ENCODE peak calls at places on chromosome 10, in six cellular contexts. One of them, this sample, is unnamed.

GRCh38 chr10:131396108-131397010 is 84.8 kb upstream of the TCERG1L start:
- DNase-seq in stimulated activated CD4-positive, alpha-beta T cell treated with anti-CD3 and anti-CD28 coated beads, Interleukin-1b, Interleukin-23, amount 100 ng/mL, for 24 hours: no peak
- DNase-seq in non-pigmented ciliary epithelial cell: no peak
- DNase-seq in AG08395: no peak
- DNase-seq in iris pigment epithelial cell: peak; percentile 11
- DNase-seq in stimulated activated CD8-positive, alpha-beta memory T cell treated with anti-CD3 and anti-CD28 coated beads, Interleukin-7, amount 100 ng/mL, for 48 hours: no peak
- DNase-seq in this sample: no peak

GRCh38 chr10:72038458-72039001 is 49.8 kb downstream of the SPOCK2 start:
- DNase-seq in stimulated activated CD4-positive, alpha-beta T cell treated with anti-CD3 and anti-CD28 coated beads, Interleukin-1b, Interleukin-23, amount 100 ng/mL, for 24 hours: no peak
- DNase-seq in non-pigmented ciliary epithelial cell: no peak
- DNase-seq in AG08395: peak; percentile 83
- DNase-seq in iris pigment epithelial cell: no peak
- DNase-seq in stimulated activated CD8-positive, alpha-beta memory T cell treated with anti-CD3 and anti-CD28 coated beads, Interleukin-7, amount 100 ng/mL, for 48 hours: no peak
- DNase-seq in this sample: no peak

GRCh38 chr10:18658301-18658991 is 785 bp upstream of the ARL5B start:
- DNase-seq in stimulated activated CD4-positive, alpha-beta T cell treated with anti-CD3 and anti-CD28 coated beads, Interleukin-1b, Interleukin-23, amount 100 ng/mL, for 24 hours: no peak
- DNase-seq in non-pigmented ciliary epithelial cell: no peak
- DNase-seq in AG08395: no peak
- DNase-seq in iris pigment epithelial cell: peak; percentile 59
- DNase-seq in stimulated activated CD8-positive, alpha-beta memory T cell treated with anti-CD3 and anti-CD28 coated beads, Interleukin-7, amount 100 ng/mL, for 48 hours: no peak
- DNase-seq in this sample: no peak

GRCh38 chr10:124002391-124003069 is 90.9 kb downstream of the CHST15 start:
- DNase-seq in stimulated activated CD4-positive, alpha-beta T cell treated with anti-CD3 and anti-CD28 coated beads, Interleukin-1b, Interleukin-23, amount 100 ng/mL, for 24 hours: no peak
- DNase-seq in non-pigmented ciliary epithelial cell: no peak
- DNase-seq in AG08395: no peak
- DNase-seq in iris pigment epithelial cell: no peak
- DNase-seq in stimulated activated CD8-positive, alpha-beta memory T cell treated with anti-CD3 and anti-CD28 coated beads, Interleukin-7, amount 100 ng/mL, for 48 hours: no peak
- DNase-seq in this sample: no peak

GRCh38 chr10:92181575-92181974 is 109.3 kb downstream of the CPEB3 start:
- DNase-seq in stimulated activated CD4-positive, alpha-beta T cell treated with anti-CD3 and anti-CD28 coated beads, Interleukin-1b, Interleukin-23, amount 100 ng/mL, for 24 hours: no peak
- DNase-seq in non-pigmented ciliary epithelial cell: no peak
- DNase-seq in AG08395: peak; percentile 2
- DNase-seq in iris pigment epithelial cell: peak; percentile 12
- DNase-seq in stimulated activated CD8-positive, alpha-beta memory T cell treated with anti-CD3 and anti-CD28 coated beads, Interleukin-7, amount 100 ng/mL, for 48 hours: no peak
- DNase-seq in this sample: no peak

GRCh38 chr10:99766282-99766681 is 16.2 kb upstream of the ABCC2 start:
- DNase-seq in stimulated activated CD4-positive, alpha-beta T cell treated with anti-CD3 and anti-CD28 coated beads, Interleukin-1b, Interleukin-23, amount 100 ng/mL, for 24 hours: no peak
- DNase-seq in non-pigmented ciliary epithelial cell: no peak
- DNase-seq in AG08395: no peak
- DNase-seq in iris pigment epithelial cell: no peak
- DNase-seq in stimulated activated CD8-positive, alpha-beta memory T cell treated with anti-CD3 and anti-CD28 coated beads, Interleukin-7, amount 100 ng/mL, for 48 hours: no peak
- DNase-seq in this sample: no peak

GRCh38 chr10:6498771-6499170 is 81.3 kb downstream of the PRKCQ start:
- DNase-seq in stimulated activated CD4-positive, alpha-beta T cell treated with anti-CD3 and anti-CD28 coated beads, Interleukin-1b, Interleukin-23, amount 100 ng/mL, for 24 hours: no peak
- DNase-seq in non-pigmented ciliary epithelial cell: no peak
- DNase-seq in AG08395: no peak
- DNase-seq in iris pigment epithelial cell: no peak
- DNase-seq in stimulated activated CD8-positive, alpha-beta memory T cell treated with anti-CD3 and anti-CD28 coated beads, Interleukin-7, amount 100 ng/mL, for 48 hours: no peak
- DNase-seq in this sample: no peak

GRCh38 chr10:57880441-57881301 is 387.0 kb downstream of the IPMK start:
- DNase-seq in stimulated activated CD4-positive, alpha-beta T cell treated with anti-CD3 and anti-CD28 coated beads, Interleukin-1b, Interleukin-23, amount 100 ng/mL, for 24 hours: no peak
- DNase-seq in non-pigmented ciliary epithelial cell: no peak
- DNase-seq in AG08395: no peak
- DNase-seq in iris pigment epithelial cell: peak; percentile 1
- DNase-seq in stimulated activated CD8-positive, alpha-beta memory T cell treated with anti-CD3 and anti-CD28 coated beads, Interleukin-7, amount 100 ng/mL, for 48 hours: no peak
- DNase-seq in this sample: peak; percentile 83

GRCh38 chr10:15180736-15181135 is 12.2 kb upstream of the NMT2 start:
- DNase-seq in stimulated activated CD4-positive, alpha-beta T cell treated with anti-CD3 and anti-CD28 coated beads, Interleukin-1b, Interleukin-23, amount 100 ng/mL, for 24 hours: no peak
- DNase-seq in non-pigmented ciliary epithelial cell: no peak
- DNase-seq in AG08395: no peak
- DNase-seq in iris pigment epithelial cell: no peak
- DNase-seq in stimulated activated CD8-positive, alpha-beta memory T cell treated with anti-CD3 and anti-CD28 coated beads, Interleukin-7, amount 100 ng/mL, for 48 hours: no peak
- DNase-seq in this sample: no peak

GRCh38 chr10:48464871-48465736 is 139.8 kb downstream of the ARHGAP22 start:
- DNase-seq in stimulated activated CD4-positive, alpha-beta T cell treated with anti-CD3 and anti-CD28 coated beads, Interleukin-1b, Interleukin-23, amount 100 ng/mL, for 24 hours: no peak
- DNase-seq in non-pigmented ciliary epithelial cell: no peak
- DNase-seq in AG08395: no peak
- DNase-seq in iris pigment epithelial cell: no peak
- DNase-seq in stimulated activated CD8-positive, alpha-beta memory T cell treated with anti-CD3 and anti-CD28 coated beads, Interleukin-7, amount 100 ng/mL, for 48 hours: no peak
- DNase-seq in this sample: no peak

GRCh38 chr10:15263657-15264323 is 95.3 kb upstream of the NMT2 start:
- DNase-seq in stimulated activated CD4-positive, alpha-beta T cell treated with anti-CD3 and anti-CD28 coated beads, Interleukin-1b, Interleukin-23, amount 100 ng/mL, for 24 hours: no peak
- DNase-seq in non-pigmented ciliary epithelial cell: no peak
- DNase-seq in AG08395: no peak
- DNase-seq in iris pigment epithelial cell: no peak
- DNase-seq in stimulated activated CD8-positive, alpha-beta memory T cell treated with anti-CD3 and anti-CD28 coated beads, Interleukin-7, amount 100 ng/mL, for 48 hours: no peak
- DNase-seq in this sample: no peak

GRCh38 chr10:88803641-88804040 is 1.1 kb downstream of the LIPM start:
- DNase-seq in stimulated activated CD4-positive, alpha-beta T cell treated with anti-CD3 and anti-CD28 coated beads, Interleukin-1b, Interleukin-23, amount 100 ng/mL, for 24 hours: no peak
- DNase-seq in non-pigmented ciliary epithelial cell: no peak
- DNase-seq in AG08395: no peak
- DNase-seq in iris pigment epithelial cell: no peak
- DNase-seq in stimulated activated CD8-positive, alpha-beta memory T cell treated with anti-CD3 and anti-CD28 coated beads, Interleukin-7, amount 100 ng/mL, for 48 hours: no peak
- DNase-seq in this sample: no peak

GRCh38 chr10:1297566-1298301 is 241.5 kb downstream of the WDR37 start:
- DNase-seq in stimulated activated CD4-positive, alpha-beta T cell treated with anti-CD3 and anti-CD28 coated beads, Interleukin-1b, Interleukin-23, amount 100 ng/mL, for 24 hours: no peak
- DNase-seq in non-pigmented ciliary epithelial cell: no peak
- DNase-seq in AG08395: no peak
- DNase-seq in iris pigment epithelial cell: no peak
- DNase-seq in stimulated activated CD8-positive, alpha-beta memory T cell treated with anti-CD3 and anti-CD28 coated beads, Interleukin-7, amount 100 ng/mL, for 48 hours: no peak
- DNase-seq in this sample: peak; percentile 34

GRCh38 chr10:5888843-5889623 is 660 bp downstream of the ANKRD16 start:
- DNase-seq in stimulated activated CD4-positive, alpha-beta T cell treated with anti-CD3 and anti-CD28 coated beads, Interleukin-1b, Interleukin-23, amount 100 ng/mL, for 24 hours: peak; percentile 10
- DNase-seq in non-pigmented ciliary epithelial cell: no peak
- DNase-seq in AG08395: no peak
- DNase-seq in iris pigment epithelial cell: peak; percentile 27
- DNase-seq in stimulated activated CD8-positive, alpha-beta memory T cell treated with anti-CD3 and anti-CD28 coated beads, Interleukin-7, amount 100 ng/mL, for 48 hours: peak; percentile 21
- DNase-seq in this sample: peak; percentile 66

GRCh38 chr10:3417096-3417495 is 244.5 kb upstream of the PITRM1 start:
- DNase-seq in stimulated activated CD4-positive, alpha-beta T cell treated with anti-CD3 and anti-CD28 coated beads, Interleukin-1b, Interleukin-23, amount 100 ng/mL, for 24 hours: no peak
- DNase-seq in non-pigmented ciliary epithelial cell: no peak
- DNase-seq in AG08395: no peak
- DNase-seq in iris pigment epithelial cell: no peak
- DNase-seq in stimulated activated CD8-positive, alpha-beta memory T cell treated with anti-CD3 and anti-CD28 coated beads, Interleukin-7, amount 100 ng/mL, for 48 hours: no peak
- DNase-seq in this sample: no peak

GRCh38 chr10:111207525-111207924 is 130.7 kb downstream of the ADRA2A start:
- DNase-seq in stimulated activated CD4-positive, alpha-beta T cell treated with anti-CD3 and anti-CD28 coated beads, Interleukin-1b, Interleukin-23, amount 100 ng/mL, for 24 hours: no peak
- DNase-seq in non-pigmented ciliary epithelial cell: no peak
- DNase-seq in AG08395: no peak
- DNase-seq in iris pigment epithelial cell: no peak
- DNase-seq in stimulated activated CD8-positive, alpha-beta memory T cell treated with anti-CD3 and anti-CD28 coated beads, Interleukin-7, amount 100 ng/mL, for 48 hours: no peak
- DNase-seq in this sample: no peak

GRCh38 chr10:78648256-78648860 is 420.4 kb upstream of the ZMIZ1 start:
- DNase-seq in stimulated activated CD4-positive, alpha-beta T cell treated with anti-CD3 and anti-CD28 coated beads, Interleukin-1b, Interleukin-23, amount 100 ng/mL, for 24 hours: no peak
- DNase-seq in non-pigmented ciliary epithelial cell: no peak
- DNase-seq in AG08395: peak; percentile 55
- DNase-seq in iris pigment epithelial cell: no peak
- DNase-seq in stimulated activated CD8-positive, alpha-beta memory T cell treated with anti-CD3 and anti-CD28 coated beads, Interleukin-7, amount 100 ng/mL, for 48 hours: no peak
- DNase-seq in this sample: no peak

GRCh38 chr10:80462986-80463741 is 9.1 kb downstream of the TSPAN14 start:
- DNase-seq in stimulated activated CD4-positive, alpha-beta T cell treated with anti-CD3 and anti-CD28 coated beads, Interleukin-1b, Interleukin-23, amount 100 ng/mL, for 24 hours: no peak
- DNase-seq in non-pigmented ciliary epithelial cell: no peak
- DNase-seq in AG08395: peak; percentile 63
- DNase-seq in iris pigment epithelial cell: peak; percentile 67
- DNase-seq in stimulated activated CD8-positive, alpha-beta memory T cell treated with anti-CD3 and anti-CD28 coated beads, Interleukin-7, amount 100 ng/mL, for 48 hours: no peak
- DNase-seq in this sample: no peak

GRCh38 chr10:63627881-63628296 is 106.7 kb downstream of the REEP3 start:
- DNase-seq in stimulated activated CD4-positive, alpha-beta T cell treated with anti-CD3 and anti-CD28 coated beads, Interleukin-1b, Interleukin-23, amount 100 ng/mL, for 24 hours: no peak
- DNase-seq in non-pigmented ciliary epithelial cell: no peak
- DNase-seq in AG08395: no peak
- DNase-seq in iris pigment epithelial cell: no peak
- DNase-seq in stimulated activated CD8-positive, alpha-beta memory T cell treated with anti-CD3 and anti-CD28 coated beads, Interleukin-7, amount 100 ng/mL, for 48 hours: no peak
- DNase-seq in this sample: no peak

GRCh38 chr10:119306964-119307363 is 99.6 kb downstream of the GRK5 start:
- DNase-seq in stimulated activated CD4-positive, alpha-beta T cell treated with anti-CD3 and anti-CD28 coated beads, Interleukin-1b, Interleukin-23, amount 100 ng/mL, for 24 hours: no peak
- DNase-seq in non-pigmented ciliary epithelial cell: no peak
- DNase-seq in AG08395: no peak
- DNase-seq in iris pigment epithelial cell: peak; percentile 50
- DNase-seq in stimulated activated CD8-positive, alpha-beta memory T cell treated with anti-CD3 and anti-CD28 coated beads, Interleukin-7, amount 100 ng/mL, for 48 hours: peak; percentile 33
- DNase-seq in this sample: no peak

GRCh38 chr10:47354162-47354561 is 6.0 kb downstream of the RBP3 start:
- DNase-seq in stimulated activated CD4-positive, alpha-beta T cell treated with anti-CD3 and anti-CD28 coated beads, Interleukin-1b, Interleukin-23, amount 100 ng/mL, for 24 hours: no peak
- DNase-seq in non-pigmented ciliary epithelial cell: no peak
- DNase-seq in AG08395: no peak
- DNase-seq in iris pigment epithelial cell: peak; percentile 24
- DNase-seq in stimulated activated CD8-positive, alpha-beta memory T cell treated with anti-CD3 and anti-CD28 coated beads, Interleukin-7, amount 100 ng/mL, for 48 hours: no peak
- DNase-seq in this sample: no peak

GRCh38 chr10:88401671-88402347 is 181.3 kb downstream of the RNLS start:
- DNase-seq in stimulated activated CD4-positive, alpha-beta T cell treated with anti-CD3 and anti-CD28 coated beads, Interleukin-1b, Interleukin-23, amount 100 ng/mL, for 24 hours: no peak
- DNase-seq in non-pigmented ciliary epithelial cell: no peak
- DNase-seq in AG08395: peak; percentile 30
- DNase-seq in iris pigment epithelial cell: peak; percentile 50
- DNase-seq in stimulated activated CD8-positive, alpha-beta memory T cell treated with anti-CD3 and anti-CD28 coated beads, Interleukin-7, amount 100 ng/mL, for 48 hours: no peak
- DNase-seq in this sample: no peak

GRCh38 chr10:8725343-8725742 is 670.9 kb downstream of the GATA3 start:
- DNase-seq in stimulated activated CD4-positive, alpha-beta T cell treated with anti-CD3 and anti-CD28 coated beads, Interleukin-1b, Interleukin-23, amount 100 ng/mL, for 24 hours: no peak
- DNase-seq in non-pigmented ciliary epithelial cell: no peak
- DNase-seq in AG08395: no peak
- DNase-seq in iris pigment epithelial cell: no peak
- DNase-seq in stimulated activated CD8-positive, alpha-beta memory T cell treated with anti-CD3 and anti-CD28 coated beads, Interleukin-7, amount 100 ng/mL, for 48 hours: no peak
- DNase-seq in this sample: no peak